ENCODE peak calls at places on chromosomes 3 and 15, in ten cellular contexts. D is brain microvascular endothelial cell; S is activated CD4-positive, alpha-beta T cell treated with anti-CD3 and anti-CD28 coated beads, Interleukin-2, amount 50 U/mL, for 4 hours; E is HT-29; K is NCI-H2029 treated with DMSO at 0.1 percent for 48 hours; R is thoracic aorta; C is body of pancreas; J is choroid plexus epithelial cell; Z is stimulated activated CD4-positive, alpha-beta T cell treated with anti-CD3 and anti-CD28 coated beads, Interleukin-4, amount 100 ng/mL, for 1 hour; F is mesothelial cell of epicardium. B is an unnamed sample.

GRCh38 chr15:95594496-95594895 is 736.0 kb upstream of the NR2F2 start:
- DNase-seq in F (no peak), J (no peak), Z (no peak), C (no peak), K (no peak), R (no peak), D (no peak), E (no peak), S (no peak), B (no peak)

GRCh38 chr3:123834631-123835030 is 49.5 kb downstream of the MYLK start:
- DNase-seq in C (no peak), R (no peak), K (no peak), Z (no peak), D (peak; percentile 67), E (peak; percentile 55), S (no peak), F (no peak), J (peak; percentile 75), B (no peak)

GRCh38 chr15:74013374-74013893 is 18.9 kb downstream of the PML start:
- DNase-seq in R (no peak), D (no peak), C (no peak), E (no peak), S (no peak), J (no peak), F (no peak), Z (no peak), K (no peak), B (no peak)

GRCh38 chr3:89227634-89228033 is 120.2 kb downstream of the EPHA3 start:
- DNase-seq in Z (no peak), J (peak; percentile 49), F (no peak), C (no peak), D (peak; percentile 3), S (no peak), K (no peak), E (no peak), R (no peak), B (no peak)

GRCh38 chr3:135966349-135966695 is 794 bp downstream of the PPP2R3A start:
- DNase-seq in S (no peak), C (no peak), J (peak; percentile 21), R (no peak), E (peak; percentile 7), D (no peak), Z (no peak), F (peak; percentile 65), K (peak; percentile 9), B (peak; percentile 32)

GRCh38 chr15:41980654-41981323 is 8.4 kb upstream of the EHD4 start:
- DNase-seq in C (peak; percentile 51), S (no peak), Z (no peak), J (no peak), F (no peak), D (no peak), E (no peak), K (no peak), R (no peak), B (no peak)

GRCh38 chr15:67967871-67968423 is 86.2 kb upstream of the PIAS1 start:
- DNase-seq in D (peak; percentile 35), C (peak; percentile 75), Z (peak; percentile 23), E (peak; percentile 76), J (peak; percentile 55), F (peak; percentile 82), S (no peak), K (no peak), R (peak; percentile 52), B (peak; percentile 62)

GRCh38 chr3:52021869-52022268 is 26.2 kb upstream of the RPL29 start:
- DNase-seq in C (peak; percentile 33), R (no peak), K (no peak), S (no peak), Z (no peak), F (peak; percentile 69), E (no peak), D (no peak), J (no peak), B (no peak)

GRCh38 chr3:48038971-48039481 is 22.8 kb upstream of the MAP4 start:
- DNase-seq in R (no peak), E (no peak), J (peak; percentile 28), S (no peak), K (no peak), Z (no peak), F (no peak), C (no peak), D (peak; percentile 5), B (no peak)

GRCh38 chr15:59013246-59013645 is 25.8 kb downstream of the RNF111 start:
- DNase-seq in E (no peak), Z (no peak), C (no peak), F (no peak), R (no peak), D (no peak), K (no peak), S (no peak), J (no peak), B (no peak)

GRCh38 chr3:38473229-38473628 is 19.5 kb downstream of the ACVR2B start:
- DNase-seq in Z (no peak), C (no peak), S (no peak), R (no peak), J (peak; percentile 22), D (no peak), F (no peak), E (no peak), K (peak; percentile 58), B (no peak)

GRCh38 chr15:62559049-62559733 is 394.1 kb upstream of the C2CD4B start:
- DNase-seq in S (no peak), F (no peak), Z (no peak), J (peak; percentile 36), D (peak; percentile 47), E (no peak), K (no peak), C (peak; percentile 23), R (no peak), B (no peak)

GRCh38 chr3:192812736-192813383 is 85.5 kb upstream of the FGF12 start:
- DNase-seq in C (peak; percentile 46), Z (no peak), E (peak; percentile 83), J (peak; percentile 87), R (no peak), F (peak; percentile 47), D (peak; percentile 67), K (no peak), S (no peak), B (no peak)

GRCh38 chr3:140388525-140388924 is 289.3 kb upstream of the TRIM42 start:
- DNase-seq in R (no peak), J (no peak), D (no peak), C (no peak), F (no peak), S (no peak), K (peak; percentile 72), E (no peak), Z (no peak), B (no peak)

GRCh38 chr15:52288051-52288942 is 7.3 kb downstream of the MYO5C start:
- DNase-seq in E (peak; percentile 94), Z (no peak), C (peak; percentile 82), K (peak; percentile 32), R (no peak), D (no peak), F (no peak), J (peak; percentile 40), S (no peak), B (peak; percentile 96)

GRCh38 chr15:58260186-58260910 is 122.2 kb downstream of the AQP9 start:
- DNase-seq in J (no peak), Z (no peak), C (no peak), R (no peak), S (no peak), F (no peak), K (no peak), D (no peak), E (no peak), B (no peak)

GRCh38 chr3:53806182-53807116 is 39.8 kb downstream of the CHDH start:
- DNase-seq in S (no peak), D (peak; percentile 35), F (peak; percentile 29), J (peak; percentile 39), Z (no peak), E (peak; percentile 3), C (peak; percentile 69), K (no peak), R (no peak), B (no peak)

GRCh38 chr3:13364602-13365271 is 55.4 kb downstream of the NUP210 start:
- DNase-seq in S (no peak), D (peak; percentile 28), F (no peak), C (no peak), R (no peak), E (no peak), K (no peak), Z (no peak), J (peak; percentile 64), B (no peak)

GRCh38 chr15:95761742-95762141 is 568.8 kb upstream of the NR2F2 start:
- DNase-seq in E (no peak), S (no peak), F (no peak), D (no peak), J (no peak), K (no peak), R (no peak), Z (no peak), C (no peak), B (no peak)

GRCh38 chr3:55984631-55985030 is 483.6 kb downstream of the ERC2 start:
- DNase-seq in Z (no peak), E (no peak), R (no peak), F (no peak), J (no peak), D (no peak), K (no peak), S (no peak), C (no peak), B (no peak)

GRCh38 chr3:4841783-4842440 is 137.3 kb upstream of the BHLHE40 start:
- DNase-seq in R (no peak), S (no peak), F (no peak), D (no peak), Z (no peak), E (no peak), C (no peak), K (no peak), J (peak; percentile 51), B (no peak)

GRCh38 chr15:61064653-61065052 is 164.4 kb downstream of the RORA start:
- DNase-seq in S (no peak), C (no peak), D (no peak), R (no peak), K (peak; percentile 28), E (peak; percentile 52), F (no peak), Z (no peak), J (no peak), B (no peak)

GRCh38 chr15:92452143-92452542 is 58.5 kb downstream of the ST8SIA2 start:
- DNase-seq in C (no peak), S (no peak), K (no peak), F (no peak), J (no peak), R (no peak), D (no peak), Z (no peak), E (no peak), B (no peak)

GRCh38 chr3:54342676-54343075 is 220.3 kb downstream of the CACNA2D3 start:
- DNase-seq in S (no peak), J (no peak), R (no peak), Z (no peak), K (no peak), C (peak; percentile 27), F (no peak), E (no peak), D (no peak), B (no peak)

GRCh38 chr15:59170295-59170881 is 36.3 kb upstream of the LDHAL6B start:
- DNase-seq in S (no peak), Z (no peak), C (peak; percentile 88), E (peak; percentile 19), J (no peak), K (peak; percentile 39), R (peak; percentile 40), F (no peak), D (peak; percentile 9), B (no peak)

GRCh38 chr3:49883992-49884391 is 14.3 kb upstream of the CAMKV start:
- DNase-seq in K (no peak), R (no peak), Z (no peak), F (no peak), C (no peak), E (no peak), D (no peak), J (no peak), S (no peak), B (no peak)

GRCh38 chr15:62706361-62706760 is 336.2 kb upstream of the TPM1 start:
- DNase-seq in D (no peak), R (no peak), E (no peak), K (no peak), F (no peak), J (peak; percentile 3), S (no peak), C (no peak), Z (no peak), B (no peak)

GRCh38 chr15:55796321-55796965 is 53.5 kb upstream of the PRTG start:
- DNase-seq in R (no peak), E (no peak), F (no peak), K (no peak), J (peak; percentile 63), S (no peak), D (peak; percentile 16), Z (no peak), C (no peak), B (no peak)